ENCODE peak calls at places on chromosome 2, in four cellular contexts. One of them, this sample, is unnamed.
A peak's percentile ranks its signal among the peaks of the same experiment; 100 is the strongest.

GRCh38 chr2:68566362-68566761 is 77.0 kb upstream of the PROKR1 start:
- DNase-seq in psoas muscle: no peak
- DNase-seq in IMR-90: no peak
- DNase-seq in suprapubic skin: no peak
- DNase-seq in this sample: no peak

GRCh38 chr2:37635359-37636208 is 35.9 kb downstream of the CDC42EP3 start:
- DNase-seq in psoas muscle: no peak
- DNase-seq in IMR-90: peak; percentile 82
- DNase-seq in suprapubic skin: no peak
- DNase-seq in this sample: no peak

GRCh38 chr2:189821953-189822748 is 37.9 kb downstream of the PMS1 start:
- DNase-seq in psoas muscle: no peak
- DNase-seq in IMR-90: peak; percentile 85
- DNase-seq in suprapubic skin: peak; percentile 79
- DNase-seq in this sample: peak; percentile 34

GRCh38 chr2:12488365-12488972 is 228.3 kb upstream of the TRIB2 start:
- DNase-seq in psoas muscle: no peak
- DNase-seq in IMR-90: no peak
- DNase-seq in suprapubic skin: no peak
- DNase-seq in this sample: no peak

GRCh38 chr2:72837171-72837570 is 11.3 kb upstream of the EXOC6B start:
- DNase-seq in psoas muscle: no peak
- DNase-seq in IMR-90: peak; percentile 41
- DNase-seq in suprapubic skin: no peak
- DNase-seq in this sample: no peak

GRCh38 chr2:190698895-190699294 is 50.0 kb downstream of the NAB1 start:
- DNase-seq in psoas muscle: no peak
- DNase-seq in IMR-90: peak; percentile 11
- DNase-seq in suprapubic skin: no peak
- DNase-seq in this sample: no peak

GRCh38 chr2:189116984-189117383 is 62.6 kb downstream of the COL5A2 start:
- DNase-seq in psoas muscle: no peak
- DNase-seq in IMR-90: peak; percentile 38
- DNase-seq in suprapubic skin: no peak
- DNase-seq in this sample: no peak

GRCh38 chr2:205376071-205376470 is 306.2 kb upstream of the NRP2 start:
- DNase-seq in psoas muscle: no peak
- DNase-seq in IMR-90: no peak
- DNase-seq in suprapubic skin: no peak
- DNase-seq in this sample: no peak

GRCh38 chr2:81853331-81853730 is 1548.8 kb upstream of the LRRTM1 start:
- DNase-seq in psoas muscle: no peak
- DNase-seq in IMR-90: peak; percentile 0
- DNase-seq in suprapubic skin: no peak
- DNase-seq in this sample: no peak

GRCh38 chr2:45273412-45274189 is 264.3 kb upstream of the SIX2 start:
- DNase-seq in psoas muscle: no peak
- DNase-seq in IMR-90: no peak
- DNase-seq in suprapubic skin: no peak
- DNase-seq in this sample: no peak

GRCh38 chr2:38106420-38107182 is 30.6 kb upstream of the CYP1B1 start:
- DNase-seq in psoas muscle: no peak
- DNase-seq in IMR-90: peak; percentile 71
- DNase-seq in suprapubic skin: no peak
- DNase-seq in this sample: no peak

GRCh38 chr2:207257291-207258190 is 91.8 kb upstream of the KLF7 start:
- DNase-seq in psoas muscle: no peak
- DNase-seq in IMR-90: peak; percentile 52
- DNase-seq in suprapubic skin: no peak
- DNase-seq in this sample: no peak

GRCh38 chr2:195666113-195666712 is 9.2 kb downstream of the SLC39A10 start:
- DNase-seq in psoas muscle: no peak
- DNase-seq in IMR-90: no peak
- DNase-seq in suprapubic skin: no peak
- DNase-seq in this sample: no peak

GRCh38 chr2:66573866-66574265 is 138.9 kb downstream of the MEIS1 start:
- DNase-seq in psoas muscle: no peak
- DNase-seq in IMR-90: peak; percentile 49
- DNase-seq in suprapubic skin: no peak
- DNase-seq in this sample: no peak

GRCh38 chr2:234536218-234536989 is 39.5 kb upstream of the ARL4C start:
- DNase-seq in psoas muscle: no peak
- DNase-seq in IMR-90: no peak
- DNase-seq in suprapubic skin: no peak
- DNase-seq in this sample: no peak

GRCh38 chr2:220394433-220394832 is 767.0 kb downstream of the SLC4A3 start:
- DNase-seq in psoas muscle: no peak
- DNase-seq in IMR-90: peak; percentile 58
- DNase-seq in suprapubic skin: no peak
- DNase-seq in this sample: peak; percentile 65

GRCh38 chr2:135839713-135840112 is 2.7 kb upstream of the LCT start:
- DNase-seq in psoas muscle: no peak
- DNase-seq in IMR-90: peak; percentile 86
- DNase-seq in suprapubic skin: no peak
- DNase-seq in this sample: no peak

GRCh38 chr2:234715671-234716250 is 218.9 kb upstream of the ARL4C start:
- DNase-seq in psoas muscle: no peak
- DNase-seq in IMR-90: no peak
- DNase-seq in suprapubic skin: peak; percentile 53
- DNase-seq in this sample: no peak

GRCh38 chr2:143528021-143528420 is 398.8 kb downstream of the ARHGAP15 start:
- DNase-seq in psoas muscle: no peak
- DNase-seq in IMR-90: no peak
- DNase-seq in suprapubic skin: no peak
- DNase-seq in this sample: no peak

GRCh38 chr2:191009541-191010374 is 4.2 kb downstream of the STAT1 start:
- DNase-seq in psoas muscle: no peak
- DNase-seq in IMR-90: peak; percentile 66
- DNase-seq in suprapubic skin: no peak
- DNase-seq in this sample: no peak

GRCh38 chr2:76330865-76331264 is 620.1 kb upstream of the GCFC2 start:
- DNase-seq in psoas muscle: no peak
- DNase-seq in IMR-90: no peak
- DNase-seq in suprapubic skin: no peak
- DNase-seq in this sample: no peak

GRCh38 chr2:27494944-27495554 is at the start of gene FNDC4:
- DNase-seq in psoas muscle: peak; percentile 43
- DNase-seq in IMR-90: no peak
- DNase-seq in suprapubic skin: no peak
- DNase-seq in this sample: no peak

GRCh38 chr2:72001937-72002690 is 145.5 kb downstream of the CYP26B1 start:
- DNase-seq in psoas muscle: no peak
- DNase-seq in IMR-90: no peak
- DNase-seq in suprapubic skin: no peak
- DNase-seq in this sample: no peak

GRCh38 chr2:112547333-112547732 is 5.1 kb downstream of the POLR1B start:
- DNase-seq in psoas muscle: no peak
- DNase-seq in IMR-90: peak; percentile 67
- DNase-seq in suprapubic skin: no peak
- DNase-seq in this sample: no peak

GRCh38 chr2:168138369-168138768 is 109.0 kb downstream of the STK39 start:
- DNase-seq in psoas muscle: peak; percentile 18
- DNase-seq in IMR-90: no peak
- DNase-seq in suprapubic skin: no peak
- DNase-seq in this sample: no peak
- H3K27ac ChIP-seq in psoas muscle: no peak overlapping the region
- H3K27ac ChIP-seq in IMR-90: no peak overlapping the region
- H3K27ac ChIP-seq in suprapubic skin: peak overlapping the region; percentile 39
- H3K27ac ChIP-seq in this sample: no peak overlapping the region

DNA sequence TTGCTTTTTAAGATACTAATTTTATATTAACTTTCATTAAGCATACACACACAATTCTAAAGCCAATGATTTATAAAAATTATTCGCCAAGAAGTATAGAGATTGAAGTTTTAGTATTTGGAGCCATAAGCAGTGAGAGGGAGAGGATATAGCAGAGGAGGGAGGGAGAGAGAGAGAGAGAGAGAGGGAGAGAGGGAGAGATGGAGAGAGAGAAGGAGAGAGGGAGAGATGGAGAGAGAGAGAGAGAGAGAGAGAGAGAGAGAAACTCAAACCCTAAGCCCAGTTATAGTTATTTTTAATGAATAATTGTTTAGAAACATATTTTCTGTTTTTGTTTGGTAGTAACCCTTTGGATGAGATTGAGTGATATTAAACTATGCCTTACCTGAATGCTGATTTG is 5.3 kb downstream of the TWIST2 start:
- DNase-seq in psoas muscle: no peak
- DNase-seq in IMR-90: no peak
- DNase-seq in suprapubic skin: no peak
- DNase-seq in this sample: no peak
- H3K27ac ChIP-seq in psoas muscle: no peak overlapping the region
- H3K27ac ChIP-seq in IMR-90: no peak overlapping the region
- H3K27ac ChIP-seq in suprapubic skin: peak overlapping the region; percentile 68
- H3K27ac ChIP-seq in this sample: no peak overlapping the region

DNA sequence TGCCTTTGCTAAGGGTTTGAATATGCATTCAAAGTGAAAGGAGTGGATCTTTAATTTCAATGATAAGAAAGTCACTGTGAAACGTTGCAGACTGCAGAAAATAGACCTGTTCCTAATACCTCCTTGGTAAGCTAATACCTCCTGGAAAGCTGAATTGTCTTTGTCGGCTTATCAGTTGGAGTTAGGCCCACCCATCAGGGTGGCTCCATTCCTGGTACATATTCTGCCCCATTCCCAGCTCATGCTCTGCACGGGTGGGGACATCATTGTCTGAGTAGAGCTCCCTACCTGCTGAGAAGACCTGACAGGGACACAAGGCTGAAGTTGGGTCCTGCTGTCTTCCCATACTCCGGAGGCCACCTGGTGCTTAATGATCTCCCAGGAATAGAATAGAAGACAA is 203.3 kb downstream of the EN1 start:
- DNase-seq in psoas muscle: no peak
- DNase-seq in IMR-90: no peak
- DNase-seq in suprapubic skin: no peak
- DNase-seq in this sample: no peak
- H3K27ac ChIP-seq in psoas muscle: no peak overlapping the region
- H3K27ac ChIP-seq in IMR-90: no peak overlapping the region
- H3K27ac ChIP-seq in suprapubic skin: no peak overlapping the region
- H3K27ac ChIP-seq in this sample: no peak overlapping the region

GRCh38 chr2:9807056-9807455 is 36.2 kb upstream of the TAF1B start:
- DNase-seq in psoas muscle: no peak
- DNase-seq in IMR-90: no peak
- DNase-seq in suprapubic skin: no peak
- DNase-seq in this sample: peak; percentile 51

GRCh38 chr2:9809448-9810088 is 33.7 kb upstream of the TAF1B start:
- DNase-seq in psoas muscle: no peak
- DNase-seq in IMR-90: no peak
- DNase-seq in suprapubic skin: peak; percentile 79
- DNase-seq in this sample: peak; percentile 42

GRCh38 chr2:9809064-9809356 is 34.3 kb upstream of the TAF1B start:
- DNase-seq in psoas muscle: no peak
- DNase-seq in IMR-90: no peak
- DNase-seq in suprapubic skin: peak; percentile 76
- DNase-seq in this sample: peak; percentile 67

GRCh38 chr2:9807555-9808305 is 35.5 kb upstream of the TAF1B start:
- DNase-seq in psoas muscle: no peak
- DNase-seq in IMR-90: no peak
- DNase-seq in suprapubic skin: peak; percentile 74
- DNase-seq in this sample: peak; percentile 50

GRCh38 chr2:9808334-9809063 is 34.8 kb upstream of the TAF1B start:
- DNase-seq in psoas muscle: no peak
- DNase-seq in IMR-90: no peak
- DNase-seq in suprapubic skin: no peak
- DNase-seq in this sample: no peak
- H3K27ac ChIP-seq in psoas muscle: no peak overlapping the region
- H3K27ac ChIP-seq in IMR-90: no peak overlapping the region
- H3K27ac ChIP-seq in suprapubic skin: peak overlapping the region; percentile 82
- H3K27ac ChIP-seq in this sample: peak overlapping the region; percentile 3

DNA sequence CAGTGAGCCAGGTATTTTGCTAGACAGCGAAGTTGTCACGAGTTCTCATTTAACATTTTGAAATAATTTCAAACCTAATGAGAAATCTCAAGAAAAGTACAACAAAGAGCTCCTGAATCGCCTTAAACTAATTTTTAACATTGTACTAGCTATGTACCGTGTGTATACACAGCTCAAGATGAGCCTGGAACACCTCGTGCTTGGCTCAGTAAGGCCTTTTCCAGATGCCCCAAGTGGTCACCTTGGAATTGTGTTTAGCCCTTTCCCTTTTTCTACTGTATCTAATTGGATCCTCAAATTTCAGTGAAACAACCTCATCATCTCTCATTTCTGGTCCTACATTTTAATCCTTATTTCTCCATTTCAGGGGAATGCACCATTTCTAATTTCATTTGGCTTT is 7.2 kb downstream of the PTPN4 start:
- DNase-seq in psoas muscle: no peak
- DNase-seq in IMR-90: no peak
- DNase-seq in suprapubic skin: no peak
- DNase-seq in this sample: no peak
- H3K27ac ChIP-seq in psoas muscle: no peak overlapping the region
- H3K27ac ChIP-seq in IMR-90: no peak overlapping the region
- H3K27ac ChIP-seq in suprapubic skin: no peak overlapping the region
- H3K27ac ChIP-seq in this sample: no peak overlapping the region

GRCh38 chr2:56185101-56185581 is 1.4 kb downstream of the CCDC85A start:
- DNase-seq in psoas muscle: peak; percentile 35
- DNase-seq in IMR-90: no peak
- DNase-seq in suprapubic skin: no peak
- DNase-seq in this sample: no peak

GRCh38 chr2:56184500-56184996 is 758 bp downstream of the CCDC85A start:
- DNase-seq in psoas muscle: peak; percentile 18
- DNase-seq in IMR-90: no peak
- DNase-seq in suprapubic skin: no peak
- DNase-seq in this sample: peak; percentile 62

GRCh38 chr2:56183643-56184499 is at the start of gene CCDC85A:
- DNase-seq in psoas muscle: peak; percentile 86
- DNase-seq in IMR-90: peak; percentile 55
- DNase-seq in suprapubic skin: peak; percentile 88
- DNase-seq in this sample: peak; percentile 81

GRCh38 chr2:56182420-56182819 is 1.4 kb upstream of the CCDC85A start:
- DNase-seq in psoas muscle: no peak
- DNase-seq in IMR-90: no peak
- DNase-seq in suprapubic skin: no peak
- DNase-seq in this sample: no peak

DNA sequence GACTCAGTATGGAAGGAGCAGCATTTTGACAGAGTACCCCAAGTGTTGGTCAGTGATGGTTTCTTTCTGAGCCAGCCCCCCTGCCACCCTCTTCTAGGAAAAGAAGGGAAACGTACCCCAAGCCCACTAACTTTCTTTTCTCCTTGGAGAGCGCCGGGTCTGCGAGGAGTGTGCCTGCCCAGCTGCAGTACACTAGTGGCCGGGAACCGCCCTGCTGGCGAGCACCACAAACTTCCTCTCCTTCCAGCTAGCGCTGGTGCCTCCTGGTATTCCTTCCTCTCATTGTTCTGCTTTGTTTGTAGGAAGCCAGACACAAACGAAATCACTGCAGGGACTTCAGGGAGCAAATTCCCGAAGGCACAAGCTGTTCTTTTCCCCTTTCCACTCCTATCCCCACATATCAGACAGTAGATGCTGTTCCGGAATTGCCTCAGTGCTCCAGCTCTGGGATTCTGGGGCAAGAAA is 1.8 kb downstream of the CCDC85A start:
- DNase-seq in psoas muscle: peak; percentile 29
- DNase-seq in IMR-90: no peak
- DNase-seq in suprapubic skin: no peak
- DNase-seq in this sample: no peak
- H3K27ac ChIP-seq in psoas muscle: no peak overlapping the region
- H3K27ac ChIP-seq in IMR-90: no peak overlapping the region
- H3K27ac ChIP-seq in suprapubic skin: peak overlapping the region; percentile 23
- H3K27ac ChIP-seq in this sample: no peak overlapping the region

This sample was measured in RWPE2.